ENCODE peak calls at places on chromosomes 2 and 18, in four cellular contexts. K, R, A and U are unnamed samples.

GRCh38 chr2:72630767-72631166 is 195.1 kb downstream of the EXOC6B start:
- DNase-seq in A (no peak), K (no peak), R (no peak), U (no peak)

GRCh38 chr2:182970486-182970885 is 67.8 kb downstream of the NCKAP1 start:
- DNase-seq in R (no peak), K (no peak), A (no peak), U (no peak)

GRCh38 chr2:31275976-31276375 is 42.0 kb downstream of the EHD3 start:
- DNase-seq in A (peak; percentile 48), K (no peak), R (peak; percentile 40), U (peak; percentile 60)

GRCh38 chr2:66536290-66536673 is 101.4 kb downstream of the MEIS1 start:
- DNase-seq in R (no peak), A (no peak), K (no peak), U (no peak)

GRCh38 chr2:218021536-218022071 is 18.8 kb upstream of the TNS1 start:
- DNase-seq in K (no peak), A (peak; percentile 69), R (no peak), U (no peak)

GRCh38 chr18:3283908-3284307 is 22.0 kb downstream of the MYL12B start:
- DNase-seq in R (peak; percentile 33), K (no peak), A (no peak), U (no peak)

GRCh38 chr2:241612156-241613017 is 24.6 kb downstream of the THAP4 start:
- DNase-seq in A (no peak), K (no peak), R (no peak), U (no peak)

GRCh38 chr2:26144953-26145680 is 27.8 kb upstream of the GAREM2 start:
- DNase-seq in A (peak; percentile 37), K (peak; percentile 18), R (peak; percentile 81), U (no peak)

GRCh38 chr18:53745228-53745967 is 479.1 kb downstream of the MBD2 start:
- DNase-seq in R (no peak), A (no peak), K (no peak), U (no peak)

GRCh38 chr2:205827809-205828208 is 145.5 kb downstream of the NRP2 start:
- DNase-seq in A (no peak), K (no peak), R (peak; percentile 23), U (no peak)

GRCh38 chr2:37737507-37737906 is 66.1 kb upstream of the CDC42EP3 start:
- DNase-seq in A (no peak), K (peak; percentile 33), R (no peak), U (no peak)

GRCh38 chr2:23487735-23488492 is 102.9 kb downstream of the KLHL29 start:
- DNase-seq in K (peak; percentile 83), R (no peak), A (no peak), U (no peak)

GRCh38 chr2:118936936-118937335 is 5.1 kb upstream of the MARCO start:
- DNase-seq in K (no peak), R (no peak), A (no peak), U (no peak)

GRCh38 chr2:112960230-112960825 is 17.5 kb upstream of the IL36G start:
- DNase-seq in R (no peak), K (no peak), A (no peak), U (no peak)

GRCh38 chr2:168307379-168307778 is 60.0 kb upstream of the STK39 start:
- DNase-seq in R (no peak), K (no peak), A (no peak), U (no peak)

GRCh38 chr18:3649559-3650426 is 199.8 kb downstream of the TGIF1 start:
- DNase-seq in K (peak; percentile 85), A (no peak), R (no peak), U (peak; percentile 79)

GRCh38 chr18:55353391-55353790 is 234.6 kb downstream of the TCF4 start:
- DNase-seq in A (no peak), K (no peak), R (no peak), U (no peak)

GRCh38 chr2:45885111-45885685 is 233.7 kb downstream of the PRKCE start:
- DNase-seq in R (no peak), K (peak; percentile 41), A (no peak), U (no peak)

GRCh38 chr2:177165731-177166711 is 46.6 kb upstream of the HNRNPA3 start:
- DNase-seq in R (no peak), K (peak; percentile 65), A (no peak), U (peak; percentile 65)

GRCh38 chr18:904135-905090 is at the start of gene ADCYAP1:
- DNase-seq in R (peak; percentile 82), K (no peak), A (no peak), U (no peak)

GRCh38 chr18:13500891-13501887 is 225.2 kb downstream of the FAM210A start:
- DNase-seq in K (peak; percentile 93), R (no peak), A (peak; percentile 49), U (peak; percentile 83)

GRCh38 chr2:20467789-20468548 is 21.1 kb downstream of the RHOB start:
- DNase-seq in A (no peak), K (no peak), R (no peak), U (peak; percentile 47)

GRCh38 chr2:2940702-2941655 is 436.6 kb downstream of the EIPR1 start:
- DNase-seq in K (no peak), R (no peak), A (no peak), U (no peak)

GRCh38 chr2:42770288-42771131 is 6.6 kb upstream of the OXER1 start:
- DNase-seq in R (peak; percentile 86), K (peak; percentile 37), A (no peak), U (no peak)

GRCh38 chr2:27038631-27039339 is 6.0 kb downstream of the TMEM214 start:
- DNase-seq in A (no peak), R (no peak), K (no peak), U (no peak)

GRCh38 chr2:180195847-180196246 is 188.8 kb upstream of the CWC22 start:
- DNase-seq in R (no peak), A (no peak), K (no peak), U (no peak)

GRCh38 chr2:71783815-71784214 is 330.5 kb downstream of the DYSF start:
- DNase-seq in K (no peak), A (no peak), R (no peak), U (no peak)

GRCh38 chr2:67846341-67847070 is 216.3 kb downstream of the C1D start:
- DNase-seq in K (peak; percentile 91), A (peak; percentile 63), R (peak; percentile 84), U (peak; percentile 90)

GRCh38 chr2:676647-677055 is 555 bp downstream of the TMEM18 start:
- DNase-seq in K (peak; percentile 94), R (peak; percentile 98), A (peak; percentile 99), U (peak; percentile 98)

GRCh38 chr2:168758970-168759820 is 43.2 kb upstream of the NOSTRIN start:
- DNase-seq in A (no peak), R (peak; percentile 60), K (peak; percentile 42), U (no peak)

GRCh38 chr2:227862741-227863588 is 8.5 kb upstream of the DAW1 start:
- DNase-seq in A (no peak), R (no peak), K (peak; percentile 85), U (peak; percentile 79)

GRCh38 chr2:179536185-179536584 is 271.6 kb upstream of the SESTD1 start:
- DNase-seq in K (peak; percentile 2), R (no peak), A (no peak), U (no peak)

GRCh38 chr2:178689808-178690207 is 117.4 kb downstream of the TTN start:
- DNase-seq in K (no peak), R (no peak), A (no peak), U (no peak)

GRCh38 chr2:96116424-96116878 is at the start of gene ADRA2B:
- DNase-seq in R (peak; percentile 91), A (peak; percentile 74), K (no peak), U (no peak)

GRCh38 chr2:172455121-172455515 is 27.7 kb downstream of the ITGA6 start:
- DNase-seq in K (no peak), R (no peak), A (no peak), U (no peak)

GRCh38 chr18:13136056-13136688 is 82.4 kb upstream of the LDLRAD4 start:
- DNase-seq in A (no peak), K (peak; percentile 31), R (peak; percentile 37), U (no peak)

GRCh38 chr18:7616661-7617060 is 49.5 kb downstream of the PTPRM start:
- DNase-seq in K (peak; percentile 38), A (peak; percentile 81), R (no peak), U (no peak)

GRCh38 chr2:38557217-38557616 is 45.5 kb downstream of the HNRNPLL start:
- DNase-seq in K (no peak), A (no peak), R (no peak), U (no peak)

GRCh38 chr2:29113891-29114321 is 1.3 kb upstream of the CLIP4 start:
- DNase-seq in K (peak; percentile 79), A (peak; percentile 42), R (no peak), U (peak; percentile 81)

GRCh38 chr2:221197223-221197622 is 374.9 kb downstream of the EPHA4 start:
- DNase-seq in K (no peak), A (no peak), R (no peak), U (no peak)
- H3K4me3 ChIP-seq in K (no peak overlapping the region), A (no peak overlapping the region), R (no peak overlapping the region), U (no peak overlapping the region)

DNA sequence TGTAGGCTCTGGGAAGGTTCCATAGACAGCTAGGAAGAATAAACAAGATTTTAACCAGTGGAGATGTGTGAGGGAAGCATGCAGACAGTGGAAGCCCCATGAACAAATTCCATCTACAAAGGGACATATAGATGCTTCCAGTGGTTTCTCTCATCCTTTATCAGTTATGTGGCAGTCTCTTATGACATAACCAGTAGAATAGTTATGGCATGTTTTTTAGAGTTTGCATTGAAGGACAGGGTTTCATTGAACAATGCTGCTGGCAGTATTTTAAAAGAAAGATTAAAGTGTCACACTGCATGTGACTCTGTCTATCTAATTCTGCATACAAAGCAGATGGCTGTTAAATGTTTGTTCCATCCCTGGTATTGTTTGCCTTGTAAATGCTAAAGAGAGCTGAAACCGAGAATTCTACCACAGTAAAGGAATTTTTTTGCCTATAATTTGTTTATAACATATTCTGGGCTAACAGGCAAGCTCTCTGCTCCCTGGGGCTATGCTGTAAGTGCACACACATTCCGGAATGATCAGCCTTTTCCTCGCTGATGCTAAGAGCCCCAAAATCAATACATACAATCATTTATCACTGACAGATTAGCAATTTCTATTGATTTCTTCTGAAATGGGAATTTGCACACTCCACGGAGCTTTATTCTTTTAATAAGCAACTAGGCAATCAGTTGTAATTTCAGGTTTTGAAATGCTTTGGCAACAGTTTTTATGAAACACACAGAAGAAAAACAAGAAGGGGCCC is 76.9 kb upstream of the PELI1 start:
- DNase-seq in A (no peak), K (no peak), R (no peak), U (no peak)
- H3K4me1 ChIP-seq in A (peaks cover 39% of the 10 kb centered on the region), K (no peaks in the 10 kb centered on the region), R (no peaks in the 10 kb centered on the region), U (no peaks in the 10 kb centered on the region)

GRCh38 chr2:207137922-207138321 is 27.8 kb downstream of the KLF7 start:
- DNase-seq in A (no peak), R (no peak), K (no peak), U (no peak)
- H3K4me3 ChIP-seq in A (no peak overlapping the region), R (no peak overlapping the region), K (no peak overlapping the region), U (no peak overlapping the region)

DNA sequence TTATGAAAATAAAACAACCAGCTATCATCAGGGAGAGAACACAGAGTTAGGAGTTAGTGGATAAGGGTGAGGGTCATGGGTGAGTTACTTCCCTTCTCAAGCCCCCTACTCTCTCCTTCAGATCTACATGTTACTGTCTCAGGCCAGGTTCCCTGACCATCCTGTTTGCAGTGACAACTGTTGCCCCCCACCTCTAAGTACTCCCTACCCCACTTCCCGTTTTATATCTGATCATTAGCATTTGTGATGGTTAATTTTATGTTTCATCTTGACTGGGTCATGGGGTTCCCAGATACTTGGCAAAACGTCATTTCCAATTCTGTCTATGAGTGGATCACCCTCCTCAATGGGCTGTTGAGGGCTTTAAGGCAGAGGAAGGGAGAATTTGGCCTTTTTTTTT is 32.8 kb upstream of the ATP8B1 start:
- DNase-seq in K (no peak), R (no peak), A (no peak), U (no peak)
- H3K4me1 ChIP-seq in K (peaks cover 29% of the 10 kb centered on the region), R (no peaks in the 10 kb centered on the region), A (no peaks in the 10 kb centered on the region), U (no peaks in the 10 kb centered on the region)